ENCODE peak calls at places on chromosomes 11 and 22, in seven cellular contexts. H is neural progenitor cell; Z is dorsolateral prefrontal cortex; P is activated CD4-positive, CD25-positive, alpha-beta regulatory T cell treated with anti-CD3 and anti-CD28 coated beads, Interleukin-2, amount 50 U/mL, for 72 hours; X is HFF-Myc; V is cerebellar cortex; N is GM20000. W is an unnamed sample.

GRCh38 chr22:46187862-46188261 is 37.5 kb downstream of the PPARA start:
- DNase-seq in N (no peak), V (no peak), Z (no peak), P (no peak), H (no peak), X (no peak), W (no peak)

GRCh38 chr22:34877506-34877905 is 188.5 kb upstream of the ISX start:
- DNase-seq in V (no peak), Z (no peak), N (no peak), P (no peak), X (no peak), H (no peak), W (no peak)

GRCh38 chr11:131038597-131038996 is 122.3 kb upstream of the SNX19 start:
- DNase-seq in N (peak), P (no peak), X (peak), V (peak), H (peak), Z (no peak), W (peak)

GRCh38 chr11:11966826-11967668 is 41.4 kb downstream of the DKK3 start:
- DNase-seq in Z (peak), N (peak), X (no peak), P (peak), H (peak), V (peak), W (peak)

GRCh38 chr11:106399075-106399500 is 321.6 kb downstream of the AASDHPPT start:
- DNase-seq in X (peak), N (no peak), H (peak), Z (no peak), P (no peak), V (peak), W (peak)

GRCh38 chr22:37696657-37697539 is at the start of gene TRIOBP:
- DNase-seq in N (peak), X (peak), V (peak), P (peak), Z (peak), H (peak), W (peak)

GRCh38 chr11:60498853-60499252 is 6.3 kb downstream of the MS4A12 start:
- DNase-seq in P (no peak), N (no peak), Z (no peak), X (no peak), H (no peak), V (no peak), W (no peak)

GRCh38 chr11:108035690-108036089 is 27.0 kb downstream of the CUL5 start:
- DNase-seq in N (no peak), H (no peak), X (no peak), P (no peak), V (peak), Z (no peak), W (no peak)

GRCh38 chr11:125165664-125166346 is 1.3 kb downstream of the PKNOX2 start:
- DNase-seq in P (no peak), V (peak), N (peak), H (peak), X (no peak), Z (no peak), W (no peak)

GRCh38 chr11:72580648-72580950 is 93.6 kb downstream of the PDE2A start:
- DNase-seq in X (no peak), P (no peak), V (no peak), H (no peak), N (no peak), Z (no peak), W (no peak)

GRCh38 chr11:120546312-120547205 is 35.0 kb downstream of the GRIK4 start:
- DNase-seq in Z (no peak), P (no peak), N (no peak), V (no peak), X (peak), H (peak), W (peak)

GRCh38 chr11:11416917-11417316 is 63.9 kb upstream of the CSNK2A3 start:
- DNase-seq in V (no peak), P (no peak), H (no peak), X (no peak), Z (no peak), N (no peak), W (no peak)

GRCh38 chr22:35401863-35402262 is 1.9 kb downstream of the MCM5 start:
- DNase-seq in X (no peak), H (no peak), Z (no peak), P (no peak), V (no peak), N (no peak), W (no peak)

GRCh38 chr11:16133867-16134266 is 222.5 kb downstream of the SOX6 start:
- DNase-seq in N (no peak), P (no peak), V (no peak), H (no peak), X (no peak), Z (no peak), W (no peak)

GRCh38 chr11:10498426-10499250 is 42.3 kb downstream of the RNF141 start:
- DNase-seq in N (no peak), H (no peak), Z (no peak), X (no peak), V (no peak), P (no peak), W (no peak)

W was measured in COLO829.